ENCODE peak calls at places on chromosomes 3 and 15, in five cellular contexts. W is HepG2, S is heart left ventricle, V is GM23248, T is neuronal stem cell. A is an unnamed sample. For H3K36me3, the result is how much of the 10 kb centered on the place peaks cover.

GRCh38 chr3:192481638-192482037 is 245.7 kb downstream of the FGF12 start:
- DNase-seq in S (no peak), T (no peak), V (peak), W (no peak), A (no peak)

GRCh38 chr3:112635674-112636073 is 5.3 kb downstream of the CCDC80 start:
- DNase-seq in S (no peak), T (no peak), V (peak), W (no peak), A (no peak)

GRCh38 chr3:29153811-29154210 is 127.1 kb upstream of the RBMS3 start:
- DNase-seq in W (no peak), T (no peak), S (no peak), V (no peak), A (no peak)

GRCh38 chr15:88401972-88402656 is 65.1 kb downstream of the MRPL46 start:
- DNase-seq in S (peak), T (no peak), W (no peak), V (peak), A (no peak)

GRCh38 chr3:50261505-50261904 is 7.4 kb upstream of the SEMA3B start:
- DNase-seq in S (no peak), V (no peak), W (no peak), T (no peak), A (no peak)

GRCh38 chr3:146803746-146804145 is 198.6 kb upstream of the PLSCR5 start:
- DNase-seq in S (no peak), V (peak), W (no peak), T (no peak), A (no peak)

GRCh38 chr15:97748576-97748975 is 211.9 kb upstream of the ARRDC4 start:
- DNase-seq in W (no peak), T (no peak), S (no peak), V (no peak), A (no peak)

GRCh38 chr3:52286777-52287110 is 884 bp upstream of the GLYCTK start:
- DNase-seq in T (no peak), V (peak), S (no peak), W (peak), A (no peak)

GRCh38 chr3:52374173-52374572 is 58.1 kb downstream of the DNAH1 start:
- DNase-seq in W (no peak), V (no peak), T (no peak), S (no peak), A (no peak)

GRCh38 chr15:63362196-63362595 is 19.4 kb downstream of the CA12 start:
- DNase-seq in S (peak), V (no peak), T (no peak), W (no peak), A (no peak)

GRCh38 chr3:56593455-56594158 is 36.6 kb downstream of the CCDC66 start:
- DNase-seq in T (no peak), W (no peak), S (no peak), V (no peak), A (no peak)

GRCh38 chr3:124873241-124873640 is 13.9 kb downstream of the ITGB5 start:
- DNase-seq in V (no peak), S (no peak), T (no peak), W (no peak), A (no peak)

GRCh38 chr15:53786421-53786820 is 27.0 kb upstream of the WDR72 start:
- DNase-seq in V (no peak), T (no peak), W (no peak), S (no peak), A (no peak)

GRCh38 chr3:47378869-47379268 is 2.0 kb upstream of the PTPN23 start:
- DNase-seq in V (no peak), W (no peak), T (no peak), S (no peak), A (no peak)

GRCh38 chr15:76584868-76585572 is 248.4 kb downstream of the ISL2 start:
- DNase-seq in V (no peak), S (no peak), T (no peak), W (no peak), A (no peak)

GRCh38 chr3:183253364-183253960 is 409 bp downstream of the B3GNT5 start:
- DNase-seq in V (peak), T (no peak), S (peak), W (no peak), A (peak)

GRCh38 chr3:165770781-165771180 is 66.4 kb downstream of the BCHE start:
- DNase-seq in W (no peak), S (no peak), V (no peak), T (no peak), A (no peak)

GRCh38 chr3:114711321-114711891 is 417.6 kb downstream of the TIGIT start:
- DNase-seq in V (no peak), T (no peak), W (no peak), S (no peak), A (no peak)

GRCh38 chr3:58864480-58864879 is 185.3 kb downstream of the CFAP20DC start:
- DNase-seq in W (no peak), S (no peak), V (peak), T (no peak), A (no peak)

GRCh38 chr3:77814845-77815244 is 774.9 kb downstream of the ROBO2 start:
- DNase-seq in S (no peak), T (no peak), V (no peak), W (no peak), A (no peak)

GRCh38 chr15:39589193-39589814 is 8.4 kb downstream of the THBS1 start:
- DNase-seq in W (no peak), V (peak), T (no peak), S (no peak), A (no peak)

GRCh38 chr15:39592500-39592899 is 11.6 kb downstream of the THBS1 start:
- DNase-seq in S (no peak), W (no peak), T (no peak), V (peak), A (no peak)

GRCh38 chr15:39589815-39590644 is 9.2 kb downstream of the THBS1 start:
- DNase-seq in T (no peak), S (no peak), V (peak), W (no peak), A (no peak)

GRCh38 chr15:39591896-39592315 is 11.0 kb downstream of the THBS1 start:
- DNase-seq in W (no peak), T (no peak), S (no peak), V (peak), A (no peak)

GRCh38 chr15:39591141-39591895 is 10.4 kb downstream of the THBS1 start:
- DNase-seq in V (peak), W (no peak), T (no peak), S (no peak), A (no peak)
- H3K36me3 ChIP-seq in V (half or more), W (half or more), T (half or more), S (under half), A (under half)

DNA sequence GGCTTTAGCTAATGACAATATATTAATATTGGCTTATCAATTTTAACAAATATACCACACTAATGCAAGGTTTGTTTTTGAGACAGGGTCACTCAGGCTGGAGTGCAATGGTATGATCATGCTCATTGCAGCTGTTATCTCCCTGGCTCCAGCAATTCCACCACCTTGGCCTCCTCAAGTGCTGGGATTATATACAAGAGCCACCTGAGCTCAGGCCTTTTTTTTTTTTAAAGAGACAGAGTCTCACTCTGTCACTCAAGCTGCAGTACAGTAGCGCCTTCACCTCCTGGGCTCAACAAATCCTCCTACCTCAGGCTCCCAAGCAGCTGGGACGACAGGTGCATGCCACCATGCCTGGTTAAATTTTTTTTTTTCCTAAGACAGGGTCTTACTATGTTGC is 11.7 kb downstream of the DLG1 start:
- DNase-seq in V (no peak), T (no peak), W (no peak), S (no peak), A (peak)
- H3K36me3 ChIP-seq in V (under half), T (half or more), W (half or more), S (under half), A (under half)

DNA sequence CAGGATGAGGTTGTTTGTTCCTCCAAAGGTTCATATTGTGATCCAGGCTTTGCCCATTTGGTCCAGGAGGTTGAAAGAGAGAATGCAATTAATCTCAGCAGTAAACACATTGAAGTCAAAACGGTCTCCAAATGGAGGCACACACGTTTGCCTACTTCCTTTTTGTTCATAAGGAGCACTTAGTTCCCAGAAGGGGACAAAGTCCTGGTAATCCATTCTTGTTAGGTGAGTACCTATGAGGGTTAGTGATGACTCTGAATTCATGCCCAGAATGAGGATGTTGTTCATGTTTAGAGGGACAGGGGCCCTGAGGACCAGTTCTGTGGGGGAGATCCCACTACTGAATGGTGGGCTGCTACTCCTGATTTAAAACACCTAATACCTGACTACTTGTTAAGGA is 177.7 kb downstream of the ALDH1A2 start:
- DNase-seq in T (no peak), S (no peak), W (no peak), V (no peak), A (no peak)
- H3K36me3 ChIP-seq in T (under half), S (under half), W (under half), V (under half), A (under half)

GRCh38 chr3:12588674-12589054 is 31.8 kb downstream of the MKRN2 start:
- DNase-seq in T (no peak), V (no peak), W (no peak), S (no peak), A (no peak)
- H3K36me3 ChIP-seq in T (half or more), V (under half), W (half or more), S (half or more), A (half or more)

DNA sequence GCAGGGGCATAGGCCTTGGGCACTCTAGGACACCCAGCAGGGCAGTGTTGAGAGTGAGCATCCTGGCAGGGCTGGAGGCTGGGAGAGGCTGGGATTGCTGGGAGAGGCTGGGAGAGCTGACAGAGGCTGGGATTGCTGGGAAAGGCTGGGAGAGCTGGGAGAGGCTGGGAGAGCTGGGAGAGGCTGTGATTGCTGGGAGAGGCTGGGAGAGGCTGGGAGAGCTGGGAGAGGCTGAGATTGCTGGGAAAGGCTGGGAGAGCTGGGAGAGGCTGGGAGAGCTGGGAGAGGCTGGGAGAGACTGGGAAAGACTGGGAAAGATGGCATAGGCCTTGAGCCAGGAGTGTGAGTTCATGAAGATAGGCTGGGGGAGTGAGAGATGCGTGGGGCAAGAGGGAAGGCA is 77.8 kb downstream of the MESD start:
- DNase-seq in T (no peak), W (no peak), V (no peak), S (no peak), A (no peak)
- H3K36me3 ChIP-seq in T (under half), W (under half), V (under half), S (under half), A (under half)

DNA sequence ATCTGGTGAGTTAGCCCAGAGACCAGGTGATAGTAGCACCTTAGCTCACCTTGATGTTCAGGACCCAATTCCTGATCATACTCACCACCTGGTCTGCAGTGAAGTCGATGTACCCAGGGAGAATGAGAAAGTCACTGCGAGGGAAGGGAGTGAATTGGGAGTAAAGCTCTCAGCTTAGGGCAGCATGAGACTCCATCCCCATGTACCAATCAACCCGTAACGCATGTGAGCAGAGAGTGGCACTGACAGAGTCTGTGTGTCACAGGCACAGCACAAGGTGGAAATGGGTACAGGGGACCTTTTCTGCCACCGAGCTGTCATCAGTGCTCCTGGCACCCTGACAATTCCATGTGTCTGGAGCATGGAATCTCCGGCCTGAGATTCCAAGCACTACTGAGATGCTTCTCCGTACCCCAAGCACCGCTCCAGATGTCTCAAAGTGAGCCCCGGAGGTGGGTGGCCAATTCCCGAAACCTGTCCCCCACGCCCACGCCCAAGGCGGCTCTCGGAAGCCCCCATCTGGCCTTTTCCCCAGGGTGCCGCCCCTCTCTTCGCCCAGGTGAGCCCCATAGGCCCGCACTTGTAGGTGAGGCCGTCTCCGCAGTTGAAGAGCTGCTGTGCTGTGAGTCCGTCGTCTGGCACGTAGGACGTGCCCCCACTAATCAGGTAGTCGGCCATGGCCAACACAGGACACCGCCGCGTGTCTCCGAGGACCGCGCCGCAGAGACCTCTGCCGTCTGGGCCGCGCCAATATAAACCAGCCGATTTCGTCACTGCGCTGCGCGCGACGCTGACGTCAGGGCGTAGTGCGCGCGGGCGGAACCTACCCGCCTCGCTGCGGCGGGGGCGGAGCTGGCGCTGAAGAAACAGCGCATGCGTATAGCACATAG is at the start of gene IMPDH2:
- DNase-seq in V (peak), S (peak), W (peak), T (peak), A (peak)
- H3K36me3 ChIP-seq in V (under half), S (under half), W (half or more), T (half or more), A (half or more)

GRCh38 chr3:178140491-178140890 is 395.7 kb upstream of the KCNMB2 start:
- DNase-seq in T (no peak), S (no peak), V (peak), W (no peak), A (no peak)

GRCh38 chr3:178152010-178152409 is 384.2 kb upstream of the KCNMB2 start:
- DNase-seq in T (no peak), W (no peak), S (no peak), V (no peak), A (no peak)

DNA sequence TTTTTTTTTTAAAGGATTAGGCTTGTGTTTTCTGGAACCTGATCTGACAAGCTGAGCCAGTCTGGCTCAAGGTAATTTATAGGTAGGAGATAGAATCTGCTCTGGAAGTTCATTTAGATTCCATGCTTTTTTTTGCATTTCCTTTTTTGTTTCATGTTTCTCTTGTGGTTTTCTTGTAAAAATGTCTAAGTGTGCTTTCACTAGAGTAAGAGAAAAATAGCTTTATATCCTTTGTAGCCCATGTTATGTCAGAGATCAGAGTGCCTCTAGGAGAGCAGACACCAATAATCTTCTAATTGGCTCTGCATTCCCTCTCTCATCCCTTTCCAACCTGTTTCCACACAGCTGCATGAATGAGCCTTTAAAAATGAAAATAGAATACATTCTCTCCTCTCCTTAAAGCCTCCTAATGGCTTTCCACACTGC is 389.8 kb upstream of the KCNMB2 start:
- DNase-seq in V (no peak), W (no peak), T (peak), S (no peak), A (no peak)
- H3K36me3 ChIP-seq in V (under half), W (under half), T (under half), S (under half), A (under half)

GRCh38 chr15:92924216-92924615 is 24.1 kb downstream of the CHD2 start:
- DNase-seq in W (no peak), S (no peak), V (no peak), T (no peak), A (no peak)
- H3K36me3 ChIP-seq in W (half or more), S (under half), V (half or more), T (half or more), A (under half)

DNA sequence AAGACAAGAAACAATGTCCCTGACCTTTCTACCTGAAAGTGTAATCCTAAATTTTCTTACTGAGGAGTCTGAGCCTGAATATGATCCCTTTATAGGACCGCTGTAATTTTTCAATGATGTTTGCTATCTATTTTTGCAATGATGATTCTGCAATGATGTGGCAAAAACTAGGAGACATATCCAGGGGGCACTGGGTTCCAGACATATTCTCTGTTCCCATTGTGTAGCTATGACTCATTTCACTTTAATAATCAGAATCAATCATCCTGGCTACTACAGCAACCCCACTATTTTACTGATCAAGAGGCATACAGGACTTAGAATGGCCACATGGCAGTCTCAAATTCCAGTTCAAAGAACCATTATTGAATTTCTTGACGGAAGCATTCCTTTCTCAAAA is 85.9 kb downstream of the AQR start:
- DNase-seq in V (peak), T (no peak), W (no peak), S (no peak), A (no peak)
- H3K36me3 ChIP-seq in V (under half), T (half or more), W (under half), S (under half), A (half or more)

A was measured in gastrocnemius medialis.